ENCODE peak calls at places on chromosomes 5 and 9, in ten cellular contexts. I is ACHN, T is mammary epithelial cell, F is A673, M is activated T-helper 1 cell treated with Interleukin-2 at 50 U/mL for 16 hours, Y is germinal center, C is pons, K is NCI-H1092, G is T-helper 2 cell, V is HEK293T. R is an unnamed sample.

GRCh38 chr9:124218438-124219289 is 39.1 kb upstream of the NEK6 start:
- DNase-seq in I (peak; percentile 57), T (peak; percentile 58), F (peak; percentile 17), M (no peak), Y (peak; percentile 77), C (peak; percentile 75), K (no peak), G (no peak), V (no peak), R (peak; percentile 36)

GRCh38 chr5:66299463-66299862 is 155.4 kb downstream of the SREK1 start:
- DNase-seq in I (no peak), T (no peak), F (no peak), M (no peak), Y (no peak), C (no peak), K (no peak), G (no peak), V (no peak), R (no peak)

GRCh38 chr9:125966456-125966855 is 219.3 kb downstream of the PBX3 start:
- DNase-seq in I (no peak), T (no peak), F (no peak), M (no peak), Y (no peak), C (no peak), K (no peak), G (no peak), V (no peak), R (no peak)

GRCh38 chr5:146965781-146966659 is 87.5 kb upstream of the PPP2R2B start:
- DNase-seq in I (peak; percentile 64), T (peak; percentile 62), F (peak; percentile 78), M (no peak), Y (peak; percentile 21), C (peak; percentile 92), K (peak; percentile 71), G (peak; percentile 30), V (peak; percentile 68), R (peak; percentile 74)

GRCh38 chr9:83979812-83980394 is at the start of gene HNRNPK:
- DNase-seq in I (peak; percentile 97), T (peak; percentile 98), F (peak; percentile 99), M (peak; percentile 99), Y (peak; percentile 100), C (peak; percentile 97), K (peak; percentile 98), G (peak; percentile 99), V (peak; percentile 97), R (peak; percentile 95)

GRCh38 chr9:127873886-127874285 is 3.6 kb downstream of the AK1 start:
- DNase-seq in I (no peak), T (no peak), F (no peak), M (no peak), Y (no peak), C (peak; percentile 82), K (no peak), G (no peak), V (no peak), R (no peak)

GRCh38 chr9:114389612-114390368 is 2.0 kb upstream of the AKNA start:
- DNase-seq in I (no peak), T (no peak), F (no peak), M (no peak), Y (no peak), C (no peak), K (no peak), G (no peak), V (no peak), R (no peak)

GRCh38 chr9:114968710-114969109 is 38.3 kb upstream of the TNFSF8 start:
- DNase-seq in I (no peak), T (peak; percentile 44), F (peak; percentile 79), M (no peak), Y (no peak), C (no peak), K (no peak), G (no peak), V (no peak), R (no peak)

GRCh38 chr9:122941560-122942234 is 877 bp downstream of the RABGAP1 start:
- DNase-seq in I (peak; percentile 45), T (peak; percentile 58), F (no peak), M (no peak), Y (no peak), C (peak; percentile 58), K (no peak), G (no peak), V (no peak), R (no peak)

GRCh38 chr5:78221964-78222451 is 72.5 kb downstream of the AP3B1 start:
- DNase-seq in I (peak; percentile 18), T (peak; percentile 6), F (peak; percentile 10), M (no peak), Y (peak; percentile 70), C (no peak), K (no peak), G (no peak), V (peak; percentile 14), R (no peak)

GRCh38 chr5:54135042-54135441 is 175.3 kb downstream of the ARL15 start:
- DNase-seq in I (no peak), T (peak; percentile 37), F (no peak), M (no peak), Y (no peak), C (no peak), K (no peak), G (no peak), V (no peak), R (no peak)

GRCh38 chr5:129749101-129749500 is 1.2 kb downstream of the MINAR2 start:
- DNase-seq in I (no peak), T (no peak), F (no peak), M (no peak), Y (no peak), C (no peak), K (no peak), G (no peak), V (no peak), R (no peak)

GRCh38 chr9:129602598-129603415 is 18.1 kb downstream of the C9orf50 start:
- DNase-seq in I (no peak), T (no peak), F (peak; percentile 61), M (no peak), Y (no peak), C (no peak), K (no peak), G (no peak), V (no peak), R (no peak)

GRCh38 chr5:139666551-139666950 is 18.4 kb downstream of the CXXC5 start:
- DNase-seq in I (no peak), T (no peak), F (no peak), M (no peak), Y (no peak), C (no peak), K (no peak), G (no peak), V (no peak), R (no peak)

GRCh38 chr5:159552751-159553150 is 222.5 kb upstream of the IL12B start:
- DNase-seq in I (no peak), T (peak; percentile 30), F (no peak), M (no peak), Y (no peak), C (no peak), K (no peak), G (no peak), V (no peak), R (no peak)

GRCh38 chr9:106864533-106865143 is 1.7 kb downstream of the ZNF462 start:
- DNase-seq in I (peak; percentile 36), T (peak; percentile 71), F (peak; percentile 39), M (no peak), Y (no peak), C (peak; percentile 54), K (no peak), G (no peak), V (no peak), R (no peak)

GRCh38 chr5:60820593-60821487 is 23.2 kb downstream of the ELOVL7 start:
- DNase-seq in I (no peak), T (no peak), F (no peak), M (no peak), Y (no peak), C (no peak), K (no peak), G (no peak), V (no peak), R (no peak)

GRCh38 chr9:108333406-108334031 is 522.3 kb downstream of the ACTL7B start:
- DNase-seq in I (no peak), T (no peak), F (no peak), M (no peak), Y (no peak), C (no peak), K (no peak), G (no peak), V (no peak), R (no peak)

GRCh38 chr5:177496111-177497010 is 1.0 kb downstream of the PDLIM7 start:
- DNase-seq in I (peak; percentile 85), T (peak; percentile 83), F (peak; percentile 58), M (no peak), Y (no peak), C (no peak), K (peak; percentile 38), G (no peak), V (peak; percentile 91), R (peak; percentile 44)

GRCh38 chr9:113737414-113738271 is 138.5 kb upstream of the ZNF618 start:
- DNase-seq in I (peak; percentile 59), T (peak; percentile 57), F (peak; percentile 72), M (no peak), Y (peak; percentile 28), C (peak; percentile 48), K (peak; percentile 57), G (no peak), V (peak; percentile 63), R (peak; percentile 49)

GRCh38 chr5:152811985-152812384 is 406.9 kb upstream of the NMUR2 start:
- DNase-seq in I (no peak), T (peak; percentile 35), F (no peak), M (no peak), Y (no peak), C (no peak), K (no peak), G (no peak), V (no peak), R (no peak)

R was measured in HCT116.